ENCODE peak calls at places on chromosomes 11 and 22, in four cellular contexts. One of them, this sample, is unnamed.

GRCh38 chr22:38142606-38143005 is 32.1 kb upstream of the BAIAP2L2 start:
- DNase-seq in aorta: no peak
- DNase-seq in activated CD4-positive, CD25-positive, alpha-beta regulatory T cell treated with anti-CD3 and anti-CD28 coated beads, Interleukin-2, amount 50 U/mL, for 16 hours: no peak
- DNase-seq in Caki2: no peak
- DNase-seq in this sample: no peak

GRCh38 chr22:19912236-19912999 is 29.2 kb upstream of the COMT start:
- DNase-seq in aorta: no peak
- DNase-seq in activated CD4-positive, CD25-positive, alpha-beta regulatory T cell treated with anti-CD3 and anti-CD28 coated beads, Interleukin-2, amount 50 U/mL, for 16 hours: no peak
- DNase-seq in Caki2: no peak
- DNase-seq in this sample: no peak

GRCh38 chr11:3169952-3170755 is 5.0 kb upstream of the OSBPL5 start:
- DNase-seq in aorta: peak
- DNase-seq in activated CD4-positive, CD25-positive, alpha-beta regulatory T cell treated with anti-CD3 and anti-CD28 coated beads, Interleukin-2, amount 50 U/mL, for 16 hours: no peak
- DNase-seq in Caki2: no peak
- DNase-seq in this sample: peak

GRCh38 chr22:50612715-50613221 is 12.2 kb downstream of the MAPK8IP2 start:
- DNase-seq in aorta: no peak
- DNase-seq in activated CD4-positive, CD25-positive, alpha-beta regulatory T cell treated with anti-CD3 and anti-CD28 coated beads, Interleukin-2, amount 50 U/mL, for 16 hours: no peak
- DNase-seq in Caki2: no peak
- DNase-seq in this sample: no peak

GRCh38 chr11:1875093-1875785 is 16.5 kb downstream of the PRR33 start:
- DNase-seq in aorta: peak
- DNase-seq in activated CD4-positive, CD25-positive, alpha-beta regulatory T cell treated with anti-CD3 and anti-CD28 coated beads, Interleukin-2, amount 50 U/mL, for 16 hours: no peak
- DNase-seq in Caki2: no peak
- DNase-seq in this sample: peak

GRCh38 chr11:75350122-75350742 is 1.2 kb downstream of the ARRB1 start:
- DNase-seq in aorta: peak
- DNase-seq in activated CD4-positive, CD25-positive, alpha-beta regulatory T cell treated with anti-CD3 and anti-CD28 coated beads, Interleukin-2, amount 50 U/mL, for 16 hours: no peak
- DNase-seq in Caki2: no peak
- DNase-seq in this sample: no peak

GRCh38 chr11:18633256-18634139 is 644 bp downstream of the SPTY2D1 start:
- DNase-seq in aorta: no peak
- DNase-seq in activated CD4-positive, CD25-positive, alpha-beta regulatory T cell treated with anti-CD3 and anti-CD28 coated beads, Interleukin-2, amount 50 U/mL, for 16 hours: no peak
- DNase-seq in Caki2: no peak
- DNase-seq in this sample: no peak

GRCh38 chr11:44681698-44682097 is 45.1 kb upstream of the TSPAN18 start:
- DNase-seq in aorta: no peak
- DNase-seq in activated CD4-positive, CD25-positive, alpha-beta regulatory T cell treated with anti-CD3 and anti-CD28 coated beads, Interleukin-2, amount 50 U/mL, for 16 hours: no peak
- DNase-seq in Caki2: peak
- DNase-seq in this sample: no peak

GRCh38 chr11:74179234-74180126 is 8.4 kb downstream of the PPME1 start:
- DNase-seq in aorta: no peak
- DNase-seq in activated CD4-positive, CD25-positive, alpha-beta regulatory T cell treated with anti-CD3 and anti-CD28 coated beads, Interleukin-2, amount 50 U/mL, for 16 hours: no peak
- DNase-seq in Caki2: peak
- DNase-seq in this sample: no peak

GRCh38 chr11:125593113-125593761 is 585 bp downstream of the STT3A start:
- DNase-seq in aorta: no peak
- DNase-seq in activated CD4-positive, CD25-positive, alpha-beta regulatory T cell treated with anti-CD3 and anti-CD28 coated beads, Interleukin-2, amount 50 U/mL, for 16 hours: no peak
- DNase-seq in Caki2: no peak
- DNase-seq in this sample: no peak

GRCh38 chr11:31487848-31488247 is 21.6 kb downstream of the IMMP1L start:
- DNase-seq in aorta: no peak
- DNase-seq in activated CD4-positive, CD25-positive, alpha-beta regulatory T cell treated with anti-CD3 and anti-CD28 coated beads, Interleukin-2, amount 50 U/mL, for 16 hours: no peak
- DNase-seq in Caki2: peak
- DNase-seq in this sample: no peak

GRCh38 chr11:32331792-32332191 is 103.5 kb downstream of the WT1 start:
- DNase-seq in aorta: no peak
- DNase-seq in activated CD4-positive, CD25-positive, alpha-beta regulatory T cell treated with anti-CD3 and anti-CD28 coated beads, Interleukin-2, amount 50 U/mL, for 16 hours: no peak
- DNase-seq in Caki2: no peak
- DNase-seq in this sample: no peak

GRCh38 chr22:47994899-47995573 is 1232.6 kb downstream of the TBC1D22A start:
- DNase-seq in aorta: no peak
- DNase-seq in activated CD4-positive, CD25-positive, alpha-beta regulatory T cell treated with anti-CD3 and anti-CD28 coated beads, Interleukin-2, amount 50 U/mL, for 16 hours: no peak
- DNase-seq in Caki2: no peak
- DNase-seq in this sample: no peak

GRCh38 chr22:44576311-44577260 is 78.6 kb upstream of the RTL6 start:
- DNase-seq in aorta: no peak
- DNase-seq in activated CD4-positive, CD25-positive, alpha-beta regulatory T cell treated with anti-CD3 and anti-CD28 coated beads, Interleukin-2, amount 50 U/mL, for 16 hours: no peak
- DNase-seq in Caki2: no peak
- DNase-seq in this sample: no peak

GRCh38 chr11:134638796-134639540 is 226.9 kb upstream of the B3GAT1 start:
- DNase-seq in aorta: no peak
- DNase-seq in activated CD4-positive, CD25-positive, alpha-beta regulatory T cell treated with anti-CD3 and anti-CD28 coated beads, Interleukin-2, amount 50 U/mL, for 16 hours: no peak
- DNase-seq in Caki2: no peak
- DNase-seq in this sample: no peak

GRCh38 chr11:12441081-12441801 is 63.9 kb downstream of the PARVA start:
- DNase-seq in aorta: no peak
- DNase-seq in activated CD4-positive, CD25-positive, alpha-beta regulatory T cell treated with anti-CD3 and anti-CD28 coated beads, Interleukin-2, amount 50 U/mL, for 16 hours: no peak
- DNase-seq in Caki2: no peak
- DNase-seq in this sample: no peak

GRCh38 chr11:118907749-118908106 is 18.0 kb downstream of the BCL9L start:
- DNase-seq in aorta: no peak
- DNase-seq in activated CD4-positive, CD25-positive, alpha-beta regulatory T cell treated with anti-CD3 and anti-CD28 coated beads, Interleukin-2, amount 50 U/mL, for 16 hours: no peak
- DNase-seq in Caki2: no peak
- DNase-seq in this sample: no peak

GRCh38 chr11:23155503-23155902 is 295.2 kb upstream of the CCDC179 start:
- DNase-seq in aorta: no peak
- DNase-seq in activated CD4-positive, CD25-positive, alpha-beta regulatory T cell treated with anti-CD3 and anti-CD28 coated beads, Interleukin-2, amount 50 U/mL, for 16 hours: no peak
- DNase-seq in Caki2: no peak
- DNase-seq in this sample: no peak

GRCh38 chr22:38016182-38017078 is 32.1 kb upstream of the SOX10 start:
- DNase-seq in aorta: no peak
- DNase-seq in activated CD4-positive, CD25-positive, alpha-beta regulatory T cell treated with anti-CD3 and anti-CD28 coated beads, Interleukin-2, amount 50 U/mL, for 16 hours: no peak
- DNase-seq in Caki2: no peak
- DNase-seq in this sample: peak

GRCh38 chr11:61526956-61527731 is 18.6 kb downstream of the LRRC10B start:
- DNase-seq in aorta: no peak
- DNase-seq in activated CD4-positive, CD25-positive, alpha-beta regulatory T cell treated with anti-CD3 and anti-CD28 coated beads, Interleukin-2, amount 50 U/mL, for 16 hours: no peak
- DNase-seq in Caki2: no peak
- DNase-seq in this sample: peak

GRCh38 chr11:114098927-114099326 is 39.4 kb downstream of the ZBTB16 start:
- DNase-seq in aorta: no peak
- DNase-seq in activated CD4-positive, CD25-positive, alpha-beta regulatory T cell treated with anti-CD3 and anti-CD28 coated beads, Interleukin-2, amount 50 U/mL, for 16 hours: no peak
- DNase-seq in Caki2: no peak
- DNase-seq in this sample: no peak

GRCh38 chr11:46607516-46607915 is 9.5 kb downstream of the HARBI1 start:
- DNase-seq in aorta: no peak
- DNase-seq in activated CD4-positive, CD25-positive, alpha-beta regulatory T cell treated with anti-CD3 and anti-CD28 coated beads, Interleukin-2, amount 50 U/mL, for 16 hours: no peak
- DNase-seq in Caki2: no peak
- DNase-seq in this sample: no peak

GRCh38 chr11:117010808-117011540 is 87.3 kb downstream of the SIK3 start:
- DNase-seq in aorta: no peak
- DNase-seq in activated CD4-positive, CD25-positive, alpha-beta regulatory T cell treated with anti-CD3 and anti-CD28 coated beads, Interleukin-2, amount 50 U/mL, for 16 hours: no peak
- DNase-seq in Caki2: peak
- DNase-seq in this sample: no peak

GRCh38 chr22:50483977-50484853 is 2.4 kb upstream of the MIOX start:
- DNase-seq in aorta: peak
- DNase-seq in activated CD4-positive, CD25-positive, alpha-beta regulatory T cell treated with anti-CD3 and anti-CD28 coated beads, Interleukin-2, amount 50 U/mL, for 16 hours: no peak
- DNase-seq in Caki2: peak
- DNase-seq in this sample: no peak

GRCh38 chr22:19680911-19681862 is 33.1 kb upstream of the SEPTIN5 start:
- DNase-seq in aorta: no peak
- DNase-seq in activated CD4-positive, CD25-positive, alpha-beta regulatory T cell treated with anti-CD3 and anti-CD28 coated beads, Interleukin-2, amount 50 U/mL, for 16 hours: no peak
- DNase-seq in Caki2: no peak
- DNase-seq in this sample: no peak

GRCh38 chr11:13883042-13883441 is 79.5 kb upstream of the SPON1 start:
- DNase-seq in aorta: no peak
- DNase-seq in activated CD4-positive, CD25-positive, alpha-beta regulatory T cell treated with anti-CD3 and anti-CD28 coated beads, Interleukin-2, amount 50 U/mL, for 16 hours: no peak
- DNase-seq in Caki2: peak
- DNase-seq in this sample: no peak

GRCh38 chr11:69520186-69520585 is 38.7 kb downstream of the LINC01488 start:
- DNase-seq in aorta: no peak
- DNase-seq in activated CD4-positive, CD25-positive, alpha-beta regulatory T cell treated with anti-CD3 and anti-CD28 coated beads, Interleukin-2, amount 50 U/mL, for 16 hours: no peak
- DNase-seq in Caki2: no peak
- DNase-seq in this sample: no peak

GRCh38 chr11:18853086-18853720 is 61.6 kb upstream of the PTPN5 start:
- DNase-seq in aorta: no peak
- DNase-seq in activated CD4-positive, CD25-positive, alpha-beta regulatory T cell treated with anti-CD3 and anti-CD28 coated beads, Interleukin-2, amount 50 U/mL, for 16 hours: no peak
- DNase-seq in Caki2: peak
- DNase-seq in this sample: no peak

GRCh38 chr22:42928969-42929837 is 72.1 kb upstream of the ARFGAP3 start:
- DNase-seq in aorta: peak
- DNase-seq in activated CD4-positive, CD25-positive, alpha-beta regulatory T cell treated with anti-CD3 and anti-CD28 coated beads, Interleukin-2, amount 50 U/mL, for 16 hours: no peak
- DNase-seq in Caki2: no peak
- DNase-seq in this sample: no peak